ENCODE peak calls at places on chromosome 6, in eight cellular contexts. I is tibial artery; N is left ventricle myocardium inferior; T is HL-60; C is IMR-90; U is HCT116; S is A549; P is CD4-positive, alpha-beta T cell. B is an unnamed sample.

GRCh38 chr6:136230219-136230980 is 19.7 kb downstream of the MTFR2 start:
- DNase-seq in U (no peak), I (no peak), P (no peak), N (no peak), T (no peak), S (peak), C (peak), B (no peak)

GRCh38 chr6:13664703-13665352 is 46.8 kb downstream of the RANBP9 start:
- DNase-seq in N (no peak), S (no peak), I (no peak), C (peak), T (no peak), U (no peak), P (no peak), B (no peak)

GRCh38 chr6:167652042-167652700 is 174.5 kb upstream of the AFDN start:
- DNase-seq in P (no peak), S (no peak), N (no peak), C (no peak), U (no peak), T (no peak), I (no peak), B (no peak)

GRCh38 chr6:119110601-119111548 is 32.4 kb upstream of the FAM184A start:
- DNase-seq in I (no peak), U (peak), P (peak), C (peak), S (peak), T (peak), N (no peak), B (peak)

GRCh38 chr6:19380287-19380686 is 456.9 kb upstream of the ID4 start:
- DNase-seq in T (no peak), S (no peak), I (no peak), P (no peak), N (no peak), C (no peak), U (no peak), B (peak)

GRCh38 chr6:63395388-63395787 is 75.6 kb upstream of the LGSN start:
- DNase-seq in S (no peak), U (no peak), P (no peak), I (no peak), T (no peak), C (no peak), N (no peak), B (no peak)

GRCh38 chr6:41715779-41716515 is 19.5 kb downstream of the TFEB start:
- DNase-seq in I (no peak), N (no peak), U (no peak), S (no peak), T (no peak), P (no peak), C (no peak), B (no peak)

GRCh38 chr6:30554404-30554803 is 1.9 kb downstream of the GNL1 start:
- DNase-seq in N (no peak), S (no peak), C (no peak), U (no peak), I (no peak), P (no peak), T (no peak), B (no peak)

GRCh38 chr6:26200918-26201721 is 113.9 kb downstream of the HFE start:
- DNase-seq in P (no peak), S (no peak), I (no peak), C (no peak), U (no peak), N (no peak), T (no peak), B (no peak)

GRCh38 chr6:34243901-34244884 is 4.6 kb downstream of the SMIM29 start:
- DNase-seq in P (no peak), N (no peak), U (peak), I (peak), T (no peak), S (peak), C (peak), B (peak)

GRCh38 chr6:32047539-32047854 is 9.3 kb downstream of the CYP21A2 start:
- DNase-seq in P (no peak), T (no peak), S (no peak), I (no peak), C (no peak), N (no peak), U (no peak), B (no peak)

GRCh38 chr6:118786696-118787453 is 107.1 kb upstream of the ASF1A start:
- DNase-seq in S (no peak), N (no peak), I (no peak), U (no peak), T (no peak), C (no peak), P (no peak), B (no peak)

GRCh38 chr6:149357726-149358538 is 40.4 kb downstream of the TAB2 start:
- DNase-seq in T (no peak), S (no peak), C (peak), N (no peak), P (no peak), U (no peak), I (no peak), B (no peak)

GRCh38 chr6:45590225-45590624 is 212.5 kb upstream of the SUPT3H start:
- DNase-seq in I (no peak), S (peak), N (no peak), U (no peak), T (no peak), P (no peak), C (peak), B (peak)

GRCh38 chr6:55888917-55889316 is 13.5 kb upstream of the BMP5 start:
- DNase-seq in T (no peak), U (no peak), I (no peak), N (no peak), C (no peak), S (no peak), P (no peak), B (no peak)

GRCh38 chr6:55882731-55883595 is 7.6 kb upstream of the BMP5 start:
- DNase-seq in P (no peak), I (no peak), S (peak), C (peak), T (no peak), U (no peak), N (no peak), B (peak)

GRCh38 chr6:55886185-55886836 is 10.9 kb upstream of the BMP5 start:
- DNase-seq in P (no peak), C (peak), N (no peak), U (peak), S (no peak), I (no peak), T (no peak), B (no peak)
- TF ChIP-seq CTCF in P (no peak), C (peak), N (peak), U (peak), S (peak), I (no peak), T (no peak), B (peak)

DNA sequence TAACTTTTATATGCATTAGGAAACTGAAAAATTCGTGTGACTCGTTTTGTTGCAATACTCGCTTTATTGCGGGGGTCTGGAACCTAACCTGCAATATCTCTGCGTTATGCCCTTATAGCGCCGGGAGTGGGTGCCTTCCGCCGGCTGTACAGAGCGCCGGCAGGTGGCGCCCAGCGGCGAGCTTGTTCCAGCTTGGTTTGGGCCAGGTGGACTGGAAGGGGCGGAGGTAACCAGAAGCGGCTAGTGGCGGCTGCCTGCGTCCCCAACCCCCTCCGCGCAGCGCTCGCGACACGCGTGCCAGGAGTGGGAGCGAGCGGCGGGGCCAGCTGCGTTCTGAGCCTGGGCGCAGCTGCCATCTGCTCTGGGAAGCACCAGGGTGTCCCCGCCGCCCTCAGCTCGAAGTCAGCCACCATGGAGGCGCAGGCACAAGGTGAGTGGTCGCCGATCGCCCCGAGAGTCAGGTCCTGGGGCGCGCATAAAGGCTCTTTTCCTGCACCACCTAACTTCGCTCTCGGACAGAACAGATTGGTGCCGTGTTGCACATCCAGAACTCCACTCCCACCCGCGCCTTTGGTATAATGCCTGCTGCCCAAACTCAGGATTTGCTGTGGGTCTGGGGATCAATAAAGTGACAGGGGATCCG is at the start of gene TPD52L1:
- DNase-seq in I (peak), N (peak), U (peak), S (peak), C (peak), P (peak), T (peak), B (peak)
- H3K27ac ChIP-seq in I (peak), N (peak), U (peak), S (peak), C (no peak), P (no peak), T (no peak), B (peak)

GRCh38 chr6:134207431-134207830 is 110.5 kb downstream of the SGK1 start:
- DNase-seq in S (no peak), P (no peak), U (no peak), C (no peak), I (no peak), T (no peak), N (no peak), B (no peak)
- TF ChIP-seq CTCF in S (no peak), P (no peak), U (no peak), C (no peak), I (no peak), T (no peak), N (no peak), B (no peak)

GRCh38 chr6:111766524-111766857 is 106.8 kb downstream of the FYN start:
- DNase-seq in T (no peak), N (no peak), S (no peak), C (no peak), I (no peak), P (no peak), U (no peak), B (no peak)

GRCh38 chr6:111765681-111766523 is 107.3 kb downstream of the FYN start:
- DNase-seq in N (no peak), C (peak), I (no peak), T (no peak), S (no peak), P (no peak), U (no peak), B (no peak)

GRCh38 chr6:111761783-111762312 is 111.4 kb downstream of the FYN start:
- DNase-seq in I (no peak), U (no peak), P (no peak), T (no peak), C (peak), S (no peak), N (no peak), B (no peak)

GRCh38 chr6:111763381-111763780 is 109.9 kb downstream of the FYN start:
- DNase-seq in N (no peak), C (peak), I (no peak), T (no peak), S (no peak), P (no peak), U (no peak), B (no peak)

DNA sequence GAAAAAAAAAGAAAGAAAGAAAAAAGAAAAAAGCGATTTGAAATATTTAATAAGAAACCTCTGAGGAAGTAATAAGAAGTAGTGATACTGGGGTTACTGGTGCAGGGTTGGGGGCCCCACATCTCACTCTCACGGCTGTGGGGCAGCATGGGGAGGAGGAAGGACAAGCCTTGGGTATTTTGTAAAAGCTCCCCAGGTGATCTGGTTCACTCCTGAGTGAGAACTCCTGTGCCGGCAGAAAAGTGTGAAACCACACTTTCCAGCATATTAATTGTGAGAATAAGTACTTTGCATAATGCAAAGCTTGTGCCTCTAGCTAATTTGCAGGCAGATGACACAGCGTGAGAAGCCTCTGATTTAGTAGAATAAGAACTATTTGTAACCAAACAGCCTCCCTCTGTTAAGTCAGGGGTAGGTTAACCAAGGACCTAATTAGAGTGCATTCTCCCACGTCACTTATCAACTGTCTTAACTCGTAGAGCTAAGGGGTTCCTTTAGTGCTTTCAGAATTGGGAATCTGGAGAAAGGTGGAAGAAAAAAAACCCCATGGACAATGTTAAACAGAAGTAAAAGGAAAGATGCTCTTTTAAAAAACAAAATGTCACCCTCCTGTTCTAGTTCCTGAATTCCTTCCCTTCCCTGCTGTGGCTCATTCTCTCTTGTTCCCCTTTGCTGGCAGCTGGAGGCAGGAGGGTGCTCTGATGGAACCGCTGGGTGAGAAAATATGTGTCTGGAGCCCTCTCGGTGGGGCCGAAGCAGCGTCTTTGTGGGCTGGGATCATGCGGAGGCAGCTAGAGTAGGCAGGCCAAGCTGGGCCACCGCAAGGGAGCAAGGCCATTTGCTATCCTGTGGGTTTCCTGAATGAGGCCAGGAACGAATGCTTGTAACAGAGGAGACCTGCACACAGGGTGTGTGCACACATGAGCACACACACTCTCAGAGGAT is 108.7 kb downstream of the FYN start:
- DNase-seq in T (no peak), C (no peak), N (no peak), P (peak), U (no peak), S (no peak), I (no peak), B (no peak)
- H3K27ac ChIP-seq in T (no peak), C (no peak), N (peak), P (peak), U (no peak), S (no peak), I (no peak), B (no peak)

GRCh38 chr6:169918954-169919549 is 167.6 kb downstream of the ERMARD start:
- DNase-seq in I (no peak), S (no peak), C (no peak), N (no peak), U (no peak), P (no peak), T (no peak), B (no peak)
- TF ChIP-seq CTCF in I (no peak), S (no peak), C (no peak), N (no peak), U (no peak), P (no peak), T (no peak), B (no peak)

B was measured in RWPE1.